ENCODE peak calls at places on chromosomes 6 and 20, in seven cellular contexts. One of them, this sample, is unnamed.

GRCh38 chr6:2505624-2506023 is 245.1 kb downstream of the MYLK4 start:
- DNase-seq in HCT116: peak
- DNase-seq in IMR-90: no peak
- DNase-seq in endothelial cell of umbilical vein: no peak
- DNase-seq in K562: peak
- DNase-seq in A549: no peak
- DNase-seq in heart left ventricle: no peak
- DNase-seq in this sample: no peak

GRCh38 chr6:15914553-15914952 is 214.3 kb upstream of the MYLIP start:
- DNase-seq in IMR-90: no peak
- DNase-seq in K562: no peak
- DNase-seq in heart left ventricle: no peak
- DNase-seq in A549: no peak
- DNase-seq in endothelial cell of umbilical vein: no peak
- DNase-seq in HCT116: no peak
- DNase-seq in this sample: no peak

GRCh38 chr6:15570171-15570570 is 92.7 kb downstream of the DTNBP1 start:
- DNase-seq in A549: no peak
- DNase-seq in endothelial cell of umbilical vein: no peak
- DNase-seq in K562: no peak
- DNase-seq in heart left ventricle: no peak
- DNase-seq in IMR-90: no peak
- DNase-seq in HCT116: no peak
- DNase-seq in this sample: no peak

GRCh38 chr6:41894366-41895299 is 542 bp downstream of the USP49 start:
- DNase-seq in heart left ventricle: no peak
- DNase-seq in endothelial cell of umbilical vein: peak
- DNase-seq in IMR-90: no peak
- DNase-seq in HCT116: no peak
- DNase-seq in A549: no peak
- DNase-seq in K562: no peak
- DNase-seq in this sample: no peak

GRCh38 chr20:10433623-10434466 is at the start of gene MKKS:
- DNase-seq in IMR-90: peak
- DNase-seq in A549: peak
- DNase-seq in endothelial cell of umbilical vein: peak
- DNase-seq in HCT116: peak
- DNase-seq in K562: peak
- DNase-seq in heart left ventricle: peak
- DNase-seq in this sample: peak

GRCh38 chr20:49361872-49362663 is 84.2 kb upstream of the ZNFX1 start:
- DNase-seq in IMR-90: no peak
- DNase-seq in K562: no peak
- DNase-seq in heart left ventricle: no peak
- DNase-seq in A549: no peak
- DNase-seq in HCT116: no peak
- DNase-seq in endothelial cell of umbilical vein: no peak
- DNase-seq in this sample: peak

GRCh38 chr20:31675828-31676533 is 38.3 kb downstream of the COX4I2 start:
- DNase-seq in heart left ventricle: peak
- DNase-seq in IMR-90: peak
- DNase-seq in A549: no peak
- DNase-seq in endothelial cell of umbilical vein: peak
- DNase-seq in HCT116: no peak
- DNase-seq in K562: peak
- DNase-seq in this sample: no peak

GRCh38 chr6:63649269-63649668 is 13.7 kb downstream of the PHF3 start:
- DNase-seq in HCT116: no peak
- DNase-seq in K562: no peak
- DNase-seq in heart left ventricle: no peak
- DNase-seq in A549: no peak
- DNase-seq in IMR-90: no peak
- DNase-seq in endothelial cell of umbilical vein: no peak
- DNase-seq in this sample: no peak

GRCh38 chr6:26520088-26520839 is 17.9 kb upstream of the HMGN4 start:
- DNase-seq in heart left ventricle: no peak
- DNase-seq in endothelial cell of umbilical vein: peak
- DNase-seq in A549: peak
- DNase-seq in K562: no peak
- DNase-seq in IMR-90: no peak
- DNase-seq in HCT116: no peak
- DNase-seq in this sample: peak

GRCh38 chr20:258963-259362 is 1.4 kb downstream of the DEFB132 start:
- DNase-seq in IMR-90: peak
- DNase-seq in HCT116: peak
- DNase-seq in A549: peak
- DNase-seq in heart left ventricle: no peak
- DNase-seq in K562: peak
- DNase-seq in endothelial cell of umbilical vein: peak
- DNase-seq in this sample: no peak

GRCh38 chr6:141946502-141946901 is 186.2 kb upstream of the GJE1 start:
- DNase-seq in IMR-90: no peak
- DNase-seq in A549: no peak
- DNase-seq in HCT116: no peak
- DNase-seq in K562: no peak
- DNase-seq in endothelial cell of umbilical vein: no peak
- DNase-seq in heart left ventricle: no peak
- DNase-seq in this sample: no peak

GRCh38 chr6:21079468-21080048 is 514.0 kb upstream of the SOX4 start:
- DNase-seq in heart left ventricle: no peak
- DNase-seq in A549: no peak
- DNase-seq in K562: no peak
- DNase-seq in IMR-90: peak
- DNase-seq in HCT116: no peak
- DNase-seq in endothelial cell of umbilical vein: no peak
- DNase-seq in this sample: no peak

GRCh38 chr20:62156592-62157386 is 13.2 kb downstream of the SS18L1 start:
- DNase-seq in heart left ventricle: peak
- DNase-seq in IMR-90: peak
- DNase-seq in A549: peak
- DNase-seq in K562: peak
- DNase-seq in endothelial cell of umbilical vein: peak
- DNase-seq in HCT116: peak
- DNase-seq in this sample: no peak

GRCh38 chr6:111663692-111664564 is 58.2 kb upstream of the TRAF3IP2 start:
- DNase-seq in K562: peak
- DNase-seq in IMR-90: peak
- DNase-seq in endothelial cell of umbilical vein: peak
- DNase-seq in HCT116: no peak
- DNase-seq in A549: no peak
- DNase-seq in heart left ventricle: peak
- DNase-seq in this sample: peak

GRCh38 chr6:136548582-136549330 is 1.5 kb downstream of the MAP7 start:
- DNase-seq in endothelial cell of umbilical vein: no peak
- DNase-seq in heart left ventricle: no peak
- DNase-seq in A549: no peak
- DNase-seq in K562: no peak
- DNase-seq in HCT116: no peak
- DNase-seq in IMR-90: no peak
- DNase-seq in this sample: no peak

GRCh38 chr20:22339091-22339881 is 245.1 kb downstream of the FOXA2 start:
- DNase-seq in A549: peak
- DNase-seq in endothelial cell of umbilical vein: peak
- DNase-seq in HCT116: peak
- DNase-seq in heart left ventricle: peak
- DNase-seq in K562: peak
- DNase-seq in IMR-90: peak
- DNase-seq in this sample: no peak

GRCh38 chr20:25277051-25277801 is 29.3 kb downstream of the PYGB start:
- DNase-seq in IMR-90: no peak
- DNase-seq in heart left ventricle: peak
- DNase-seq in endothelial cell of umbilical vein: no peak
- DNase-seq in A549: no peak
- DNase-seq in K562: no peak
- DNase-seq in HCT116: no peak
- DNase-seq in this sample: peak

GRCh38 chr6:112017169-112017568 is 36.7 kb upstream of the CCN6 start:
- DNase-seq in HCT116: no peak
- DNase-seq in K562: no peak
- DNase-seq in A549: no peak
- DNase-seq in IMR-90: no peak
- DNase-seq in endothelial cell of umbilical vein: no peak
- DNase-seq in heart left ventricle: no peak
- DNase-seq in this sample: no peak

GRCh38 chr6:137261393-137262154 is 42.4 kb upstream of the IFNGR1 start:
- DNase-seq in endothelial cell of umbilical vein: peak
- DNase-seq in heart left ventricle: no peak
- DNase-seq in IMR-90: peak
- DNase-seq in HCT116: no peak
- DNase-seq in A549: no peak
- DNase-seq in K562: no peak
- DNase-seq in this sample: no peak

GRCh38 chr6:166670894-166671293 is 43.8 kb upstream of the RPS6KA2 start:
- DNase-seq in HCT116: no peak
- DNase-seq in K562: no peak
- DNase-seq in IMR-90: no peak
- DNase-seq in endothelial cell of umbilical vein: no peak
- DNase-seq in heart left ventricle: no peak
- DNase-seq in A549: no peak
- DNase-seq in this sample: no peak

GRCh38 chr6:111823012-111823411 is 50.2 kb downstream of the FYN start:
- DNase-seq in HCT116: no peak
- DNase-seq in IMR-90: no peak
- DNase-seq in endothelial cell of umbilical vein: no peak
- DNase-seq in A549: no peak
- DNase-seq in heart left ventricle: no peak
- DNase-seq in K562: no peak
- DNase-seq in this sample: no peak

GRCh38 chr6:126633362-126633761 is 293.4 kb downstream of the CENPW start:
- DNase-seq in HCT116: no peak
- DNase-seq in heart left ventricle: no peak
- DNase-seq in A549: no peak
- DNase-seq in endothelial cell of umbilical vein: no peak
- DNase-seq in IMR-90: no peak
- DNase-seq in K562: no peak
- DNase-seq in this sample: no peak

GRCh38 chr6:98929498-98930060 is 18.2 kb downstream of the FBXL4 start:
- DNase-seq in IMR-90: peak
- DNase-seq in endothelial cell of umbilical vein: no peak
- DNase-seq in HCT116: no peak
- DNase-seq in A549: no peak
- DNase-seq in heart left ventricle: no peak
- DNase-seq in K562: no peak
- DNase-seq in this sample: no peak

GRCh38 chr20:46211331-46211722 is 93.2 kb downstream of the CD40 start:
- DNase-seq in A549: no peak
- DNase-seq in HCT116: no peak
- DNase-seq in endothelial cell of umbilical vein: no peak
- DNase-seq in IMR-90: no peak
- DNase-seq in K562: no peak
- DNase-seq in heart left ventricle: no peak
- DNase-seq in this sample: no peak

GRCh38 chr20:50728981-50729874 is 2.2 kb upstream of the PARD6B start:
- DNase-seq in K562: no peak
- DNase-seq in endothelial cell of umbilical vein: no peak
- DNase-seq in A549: no peak
- DNase-seq in heart left ventricle: no peak
- DNase-seq in IMR-90: no peak
- DNase-seq in HCT116: peak
- DNase-seq in this sample: no peak

GRCh38 chr6:8282380-8282779 is 153.0 kb downstream of the SLC35B3 start:
- DNase-seq in heart left ventricle: no peak
- DNase-seq in K562: no peak
- DNase-seq in A549: no peak
- DNase-seq in endothelial cell of umbilical vein: no peak
- DNase-seq in IMR-90: no peak
- DNase-seq in HCT116: no peak
- DNase-seq in this sample: no peak

GRCh38 chr6:31898200-31899011 is 908 bp upstream of the EHMT2 start:
- DNase-seq in HCT116: peak
- DNase-seq in A549: peak
- DNase-seq in IMR-90: peak
- DNase-seq in endothelial cell of umbilical vein: peak
- DNase-seq in heart left ventricle: no peak
- DNase-seq in K562: no peak
- DNase-seq in this sample: peak
- TF ChIP-seq POLR2A in HCT116: no peak
- TF ChIP-seq POLR2A in A549: no peak
- TF ChIP-seq POLR2A in IMR-90: no peak
- TF ChIP-seq POLR2A in endothelial cell of umbilical vein: no peak
- TF ChIP-seq POLR2A in heart left ventricle: no peak
- TF ChIP-seq POLR2A in K562: no peak
- TF ChIP-seq POLR2A in this sample: peak

GRCh38 chr6:143677891-143678737 is at the start of gene PHACTR2:
- DNase-seq in K562: peak
- DNase-seq in A549: peak
- DNase-seq in endothelial cell of umbilical vein: peak
- DNase-seq in heart left ventricle: peak
- DNase-seq in HCT116: peak
- DNase-seq in IMR-90: peak
- DNase-seq in this sample: peak
- TF ChIP-seq POLR2A in K562: peak
- TF ChIP-seq POLR2A in A549: no peak
- TF ChIP-seq POLR2A in endothelial cell of umbilical vein: peak
- TF ChIP-seq POLR2A in heart left ventricle: peak
- TF ChIP-seq POLR2A in HCT116: peak
- TF ChIP-seq POLR2A in IMR-90: no peak
- TF ChIP-seq POLR2A in this sample: peak

GRCh38 chr6:128494440-128494839 is 26.0 kb downstream of the PTPRK start:
- DNase-seq in A549: no peak
- DNase-seq in IMR-90: no peak
- DNase-seq in endothelial cell of umbilical vein: no peak
- DNase-seq in heart left ventricle: no peak
- DNase-seq in HCT116: no peak
- DNase-seq in K562: no peak
- DNase-seq in this sample: no peak

GRCh38 chr6:128492386-128492785 is 28.0 kb downstream of the PTPRK start:
- DNase-seq in heart left ventricle: no peak
- DNase-seq in A549: no peak
- DNase-seq in K562: no peak
- DNase-seq in HCT116: no peak
- DNase-seq in endothelial cell of umbilical vein: peak
- DNase-seq in IMR-90: peak
- DNase-seq in this sample: no peak

GRCh38 chr6:128491041-128491642 is 29.3 kb downstream of the PTPRK start:
- DNase-seq in HCT116: peak
- DNase-seq in K562: no peak
- DNase-seq in endothelial cell of umbilical vein: peak
- DNase-seq in heart left ventricle: no peak
- DNase-seq in IMR-90: no peak
- DNase-seq in A549: no peak
- DNase-seq in this sample: no peak

GRCh38 chr6:128493877-128494276 is 26.5 kb downstream of the PTPRK start:
- DNase-seq in A549: no peak
- DNase-seq in HCT116: no peak
- DNase-seq in heart left ventricle: no peak
- DNase-seq in K562: no peak
- DNase-seq in endothelial cell of umbilical vein: no peak
- DNase-seq in IMR-90: no peak
- DNase-seq in this sample: no peak

GRCh38 chr6:128491643-128492206 is 28.7 kb downstream of the PTPRK start:
- DNase-seq in A549: no peak
- DNase-seq in endothelial cell of umbilical vein: peak
- DNase-seq in K562: no peak
- DNase-seq in HCT116: no peak
- DNase-seq in IMR-90: peak
- DNase-seq in heart left ventricle: peak
- DNase-seq in this sample: no peak
- TF ChIP-seq POLR2A in A549: no peak
- TF ChIP-seq POLR2A in endothelial cell of umbilical vein: peak
- TF ChIP-seq POLR2A in K562: no peak
- TF ChIP-seq POLR2A in HCT116: no peak
- TF ChIP-seq POLR2A in IMR-90: no peak
- TF ChIP-seq POLR2A in heart left ventricle: no peak
- TF ChIP-seq POLR2A in this sample: no peak

GRCh38 chr6:33204415-33205171 is at the start of gene HSD17B8:
- DNase-seq in endothelial cell of umbilical vein: peak
- DNase-seq in K562: peak
- DNase-seq in A549: peak
- DNase-seq in IMR-90: peak
- DNase-seq in HCT116: peak
- DNase-seq in heart left ventricle: peak
- DNase-seq in this sample: peak
- TF ChIP-seq POLR2A in endothelial cell of umbilical vein: peak
- TF ChIP-seq POLR2A in K562: peak
- TF ChIP-seq POLR2A in A549: peak
- TF ChIP-seq POLR2A in IMR-90: peak
- TF ChIP-seq POLR2A in HCT116: peak
- TF ChIP-seq POLR2A in heart left ventricle: peak
- TF ChIP-seq POLR2A in this sample: peak

This sample was measured in gastrocnemius medialis.